ENCODE peak calls at places on chromosomes 11 and 22, in nine cellular contexts. E, S, G, M, L, X, C, Q and F are unnamed samples.
A peak's percentile ranks its signal among the peaks of the same experiment; 100 is the strongest.

GRCh38 chr22:36386351-36386899 is 1.3 kb downstream of the MYH9 start:
- DNase-seq in E (no peak), S (no peak), G (no peak), M (no peak), L (no peak), X (peak; percentile 60), C (peak; percentile 32), Q (peak; percentile 63), F (no peak)

GRCh38 chr22:24325105-24325757 is 54.6 kb downstream of the SPECC1L start:
- DNase-seq in E (no peak), S (no peak), G (peak; percentile 92), M (no peak), L (no peak), X (peak; percentile 23), C (peak; percentile 87), Q (peak; percentile 62), F (no peak)

GRCh38 chr11:77054018-77054417 is 12.8 kb upstream of the CAPN5 start:
- DNase-seq in E (no peak), S (no peak), G (no peak), M (no peak), L (no peak), X (no peak), C (no peak), Q (no peak), F (no peak)

GRCh38 chr11:130761560-130762220 is 154.6 kb downstream of the SNX19 start:
- DNase-seq in E (no peak), S (no peak), G (no peak), M (no peak), L (no peak), X (no peak), C (no peak), Q (no peak), F (no peak)

GRCh38 chr11:28447226-28447625 is 339.0 kb downstream of the METTL15 start:
- DNase-seq in E (no peak), S (no peak), G (peak; percentile 61), M (no peak), L (no peak), X (no peak), C (no peak), Q (no peak), F (no peak)

GRCh38 chr11:113103932-113104331 is 142.7 kb downstream of the NCAM1 start:
- DNase-seq in E (no peak), S (no peak), G (no peak), M (no peak), L (no peak), X (no peak), C (no peak), Q (no peak), F (no peak)

GRCh38 chr22:48743601-48744282 is 1083.9 kb downstream of the BRD1 start:
- DNase-seq in E (peak; percentile 18), S (no peak), G (no peak), M (no peak), L (no peak), X (no peak), C (no peak), Q (no peak), F (no peak)

GRCh38 chr11:82865841-82866240 is 34.4 kb downstream of the PRCP start:
- DNase-seq in E (no peak), S (no peak), G (peak; percentile 31), M (no peak), L (no peak), X (no peak), C (no peak), Q (no peak), F (no peak)

GRCh38 chr11:69456712-69457111 is 24.8 kb upstream of the LINC01488 start:
- DNase-seq in E (no peak), S (no peak), G (no peak), M (no peak), L (no peak), X (no peak), C (no peak), Q (no peak), F (no peak)

GRCh38 chr22:31036671-31037550 is 44.2 kb upstream of the SMTN start:
- DNase-seq in E (no peak), S (no peak), G (peak; percentile 53), M (no peak), L (no peak), X (no peak), C (no peak), Q (no peak), F (no peak)

GRCh38 chr22:26482171-26482570 is 1.4 kb downstream of the HPS4 start:
- DNase-seq in E (no peak), S (no peak), G (no peak), M (no peak), L (no peak), X (no peak), C (no peak), Q (no peak), F (no peak)

GRCh38 chr11:71200761-71201160 is 51.6 kb downstream of the SHANK2 start:
- DNase-seq in E (no peak), S (no peak), G (no peak), M (no peak), L (no peak), X (no peak), C (no peak), Q (peak; percentile 4), F (no peak)

GRCh38 chr11:45532552-45532951 is 132.9 kb downstream of the CHST1 start:
- DNase-seq in E (no peak), S (no peak), G (no peak), M (no peak), L (no peak), X (no peak), C (no peak), Q (no peak), F (no peak)

GRCh38 chr11:39236916-39237315 is 2222.5 kb downstream of the LRRC4C start:
- DNase-seq in E (no peak), S (no peak), G (no peak), M (no peak), L (no peak), X (no peak), C (no peak), Q (no peak), F (no peak)

GRCh38 chr11:15342163-15342562 is 227.4 kb downstream of the INSC start:
- DNase-seq in E (no peak), S (no peak), G (no peak), M (no peak), L (no peak), X (no peak), C (no peak), Q (no peak), F (no peak)

GRCh38 chr11:106077609-106078517 is at the start of gene AASDHPPT:
- DNase-seq in E (peak; percentile 34), S (no peak), G (peak; percentile 29), M (no peak), L (no peak), X (no peak), C (peak; percentile 79), Q (no peak), F (no peak)

GRCh38 chr11:85187992-85188391 is 439.2 kb downstream of the DLG2 start:
- DNase-seq in E (no peak), S (no peak), G (no peak), M (no peak), L (no peak), X (no peak), C (no peak), Q (no peak), F (no peak)

GRCh38 chr11:76762867-76763572 is 20.1 kb upstream of the TSKU start:
- DNase-seq in E (no peak), S (no peak), G (no peak), M (no peak), L (no peak), X (no peak), C (no peak), Q (no peak), F (no peak)

GRCh38 chr11:102111787-102112653 is 1.8 kb downstream of the YAP1 start:
- DNase-seq in E (peak; percentile 72), S (no peak), G (peak; percentile 94), M (no peak), L (peak; percentile 63), X (no peak), C (peak; percentile 93), Q (no peak), F (no peak)

GRCh38 chr11:3152471-3153110 is 12.5 kb downstream of the OSBPL5 start:
- DNase-seq in E (no peak), S (no peak), G (peak; percentile 50), M (no peak), L (no peak), X (no peak), C (no peak), Q (no peak), F (no peak)

GRCh38 chr11:118321386-118322082 is 17.0 kb downstream of the CD3E start:
- DNase-seq in E (peak; percentile 49), S (no peak), G (no peak), M (no peak), L (no peak), X (no peak), C (no peak), Q (no peak), F (no peak)

GRCh38 chr11:104547996-104548661 is 350.1 kb downstream of the CASP12 start:
- DNase-seq in E (no peak), S (no peak), G (peak; percentile 63), M (no peak), L (no peak), X (no peak), C (no peak), Q (no peak), F (no peak)

GRCh38 chr22:22128440-22128839 is 116.1 kb upstream of the VPREB1 start:
- DNase-seq in E (no peak), S (no peak), G (no peak), M (no peak), L (no peak), X (no peak), C (no peak), Q (no peak), F (no peak)
- TF ChIP-seq POLR2A in E (no peak), S (no peak), G (no peak), M (no peak), L (no peak), X (no peak), C (no peak), Q (no peak), F (no peak)

GRCh38 chr22:37953437-37954179 is at the start of the genes C22orf23 and POLR2F:
- DNase-seq in E (peak; percentile 98), S (peak; percentile 58), G (peak; percentile 92), M (peak; percentile 97), L (peak; percentile 95), X (peak; percentile 97), C (peak; percentile 97), Q (peak; percentile 88), F (peak; percentile 99)
- TF ChIP-seq POLR2A in E (no peak), S (peak; percentile 30), G (peak; percentile 72), M (peak; percentile 47), L (peak; percentile 52), X (peak; percentile 90), C (peak; percentile 93), Q (peak; percentile 95), F (no peak)

DNA sequence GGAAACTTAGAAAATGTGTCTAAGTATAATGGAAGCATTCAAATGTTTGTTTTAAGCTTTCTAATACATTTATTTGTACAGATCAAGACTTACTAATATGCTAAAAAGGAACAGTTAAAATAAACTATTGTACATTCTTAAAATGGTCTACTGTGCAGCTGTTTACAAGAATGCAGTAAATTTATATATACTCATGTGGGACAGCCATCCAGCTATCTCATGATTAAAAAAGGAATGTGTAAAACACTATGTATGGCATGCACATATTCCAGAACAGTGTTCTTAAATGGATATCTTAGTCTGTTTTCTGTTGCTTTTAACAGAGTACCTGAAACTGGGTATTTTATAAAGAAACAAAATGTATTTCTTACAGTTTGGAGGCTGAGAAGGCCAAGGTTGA is 30.2 kb upstream of the CSTF3 start:
- DNase-seq in E (no peak), S (no peak), G (peak; percentile 82), M (no peak), L (no peak), X (no peak), C (no peak), Q (no peak), F (no peak)
- TF ChIP-seq POLR2A in E (no peak), S (no peak), G (no peak), M (no peak), L (no peak), X (no peak), C (no peak), Q (no peak), F (no peak)

GRCh38 chr22:17171313-17172171 is 12.5 kb upstream of the HDHD5 start:
- DNase-seq in E (peak; percentile 90), S (peak; percentile 42), G (peak; percentile 85), M (peak; percentile 92), L (peak; percentile 82), X (peak; percentile 93), C (peak; percentile 89), Q (no peak), F (peak; percentile 96)
- TF ChIP-seq POLR2A in E (no peak), S (peak; percentile 44), G (no peak), M (peak; percentile 8), L (peak; percentile 44), X (peak; percentile 65), C (no peak), Q (peak; percentile 63), F (no peak)